ENCODE peak calls at places on chromosomes 4 and X, in five cellular contexts. One of them, this sample, is unnamed.
A peak's percentile ranks its signal among the peaks of the same experiment; 100 is the strongest.

GRCh38 chr4:72971572-72971971 is 97.9 kb downstream of the COX18 start:
- DNase-seq in OCI-LY7: no peak
- DNase-seq in adrenal gland: no peak
- DNase-seq in activated CD4-positive, alpha-beta memory T cell treated with anti-CD3 and anti-CD28 coated beads, Interleukin-2, amount 10 ng/mL, durations not matched to agents 7 days and 5 days: no peak
- DNase-seq in NCI-H1417: no peak
- DNase-seq in this sample: no peak

GRCh38 chr4:151238477-151238876 is 38.5 kb upstream of the PRSS48 start:
- DNase-seq in NCI-H1417: no peak
- DNase-seq in OCI-LY7: no peak
- DNase-seq in activated CD4-positive, alpha-beta memory T cell treated with anti-CD3 and anti-CD28 coated beads, Interleukin-2, amount 10 ng/mL, durations not matched to agents 7 days and 5 days: no peak
- DNase-seq in adrenal gland: no peak
- DNase-seq in this sample: no peak

GRCh38 chr4:28062562-28062961 is 1201.9 kb downstream of the STIM2 start:
- DNase-seq in activated CD4-positive, alpha-beta memory T cell treated with anti-CD3 and anti-CD28 coated beads, Interleukin-2, amount 10 ng/mL, durations not matched to agents 7 days and 5 days: no peak
- DNase-seq in adrenal gland: no peak
- DNase-seq in NCI-H1417: no peak
- DNase-seq in OCI-LY7: no peak
- DNase-seq in this sample: no peak

GRCh38 chr4:119652978-119653377 is 24.4 kb upstream of the PDE5A start:
- DNase-seq in activated CD4-positive, alpha-beta memory T cell treated with anti-CD3 and anti-CD28 coated beads, Interleukin-2, amount 10 ng/mL, durations not matched to agents 7 days and 5 days: no peak
- DNase-seq in OCI-LY7: no peak
- DNase-seq in NCI-H1417: no peak
- DNase-seq in adrenal gland: no peak
- DNase-seq in this sample: no peak

GRCh38 chr4:92328095-92328494 is 24.3 kb downstream of the GRID2 start:
- DNase-seq in activated CD4-positive, alpha-beta memory T cell treated with anti-CD3 and anti-CD28 coated beads, Interleukin-2, amount 10 ng/mL, durations not matched to agents 7 days and 5 days: no peak
- DNase-seq in OCI-LY7: no peak
- DNase-seq in NCI-H1417: no peak
- DNase-seq in adrenal gland: no peak
- DNase-seq in this sample: no peak

GRCh38 chr4:21948347-21949072 is at the start of gene KCNIP4:
- DNase-seq in OCI-LY7: no peak
- DNase-seq in activated CD4-positive, alpha-beta memory T cell treated with anti-CD3 and anti-CD28 coated beads, Interleukin-2, amount 10 ng/mL, durations not matched to agents 7 days and 5 days: no peak
- DNase-seq in adrenal gland: peak; percentile 4
- DNase-seq in NCI-H1417: peak; percentile 78
- DNase-seq in this sample: no peak

GRCh38 chr4:37970702-37971101 is 10.5 kb downstream of the PTTG2 start:
- DNase-seq in adrenal gland: peak; percentile 69
- DNase-seq in NCI-H1417: no peak
- DNase-seq in activated CD4-positive, alpha-beta memory T cell treated with anti-CD3 and anti-CD28 coated beads, Interleukin-2, amount 10 ng/mL, durations not matched to agents 7 days and 5 days: peak; percentile 57
- DNase-seq in OCI-LY7: peak; percentile 64
- DNase-seq in this sample: no peak

GRCh38 chr4:105965183-105965800 is 70.0 kb downstream of the NPNT start:
- DNase-seq in adrenal gland: no peak
- DNase-seq in activated CD4-positive, alpha-beta memory T cell treated with anti-CD3 and anti-CD28 coated beads, Interleukin-2, amount 10 ng/mL, durations not matched to agents 7 days and 5 days: no peak
- DNase-seq in OCI-LY7: no peak
- DNase-seq in NCI-H1417: no peak
- DNase-seq in this sample: no peak

GRCh38 chr4:94457692-94458106 is 6.0 kb downstream of the PDLIM5 start:
- DNase-seq in activated CD4-positive, alpha-beta memory T cell treated with anti-CD3 and anti-CD28 coated beads, Interleukin-2, amount 10 ng/mL, durations not matched to agents 7 days and 5 days: no peak
- DNase-seq in adrenal gland: peak; percentile 30
- DNase-seq in NCI-H1417: no peak
- DNase-seq in OCI-LY7: no peak
- DNase-seq in this sample: no peak

GRCh38 chr4:36394352-36394903 is 113.0 kb downstream of the DTHD1 start:
- DNase-seq in NCI-H1417: no peak
- DNase-seq in activated CD4-positive, alpha-beta memory T cell treated with anti-CD3 and anti-CD28 coated beads, Interleukin-2, amount 10 ng/mL, durations not matched to agents 7 days and 5 days: peak; percentile 48
- DNase-seq in OCI-LY7: no peak
- DNase-seq in adrenal gland: no peak
- DNase-seq in this sample: no peak

GRCh38 chrX:99752776-99753175 is 657.3 kb downstream of the PCDH19 start:
- DNase-seq in adrenal gland: no peak
- DNase-seq in OCI-LY7: no peak
- DNase-seq in NCI-H1417: no peak
- DNase-seq in activated CD4-positive, alpha-beta memory T cell treated with anti-CD3 and anti-CD28 coated beads, Interleukin-2, amount 10 ng/mL, durations not matched to agents 7 days and 5 days: no peak
- DNase-seq in this sample: no peak

GRCh38 chr4:80336582-80336981 is 1.1 kb downstream of the CFAP299 start:
- DNase-seq in OCI-LY7: peak; percentile 26
- DNase-seq in NCI-H1417: peak; percentile 67
- DNase-seq in adrenal gland: no peak
- DNase-seq in activated CD4-positive, alpha-beta memory T cell treated with anti-CD3 and anti-CD28 coated beads, Interleukin-2, amount 10 ng/mL, durations not matched to agents 7 days and 5 days: no peak
- DNase-seq in this sample: no peak

This sample was measured in GM12892.